ENCODE peak calls at places on chromosomes 4 and X, in four cellular contexts. H, W, M and K are unnamed samples.

GRCh38 chr4:36130641-36131040 is 113.7 kb downstream of the ARAP2 start:
- DNase-seq in W (no peak), M (no peak), H (no peak), K (no peak)

GRCh38 chrX:24426340-24426913 is 38.7 kb upstream of the PDK3 start:
- DNase-seq in W (no peak), M (no peak), H (no peak), K (no peak)

GRCh38 chr4:16225139-16225538 is 1.1 kb downstream of the TAPT1 start:
- DNase-seq in H (no peak), W (no peak), M (no peak), K (no peak)

GRCh38 chr4:182978152-182978827 is 61.1 kb upstream of the DCTD start:
- DNase-seq in M (no peak), H (no peak), W (no peak), K (no peak)

GRCh38 chrX:53018627-53019026 is 30.0 kb upstream of the GPR173 start:
- DNase-seq in W (no peak), H (no peak), M (no peak), K (no peak)

GRCh38 chr4:16259531-16260246 is 33.4 kb upstream of the TAPT1 start:
- DNase-seq in H (no peak), W (no peak), M (no peak), K (no peak)

GRCh38 chr4:53622739-53623151 is 31.5 kb upstream of the LNX1 start:
- DNase-seq in H (no peak), M (no peak), W (no peak), K (no peak)

GRCh38 chrX:118459494-118459893 is 36.1 kb upstream of the DOCK11 start:
- DNase-seq in M (no peak), H (no peak), W (peak; percentile 12), K (no peak)

GRCh38 chr4:121370729-121371325 is 10.0 kb downstream of the QRFPR start:
- DNase-seq in W (peak; percentile 12), M (no peak), H (no peak), K (peak; percentile 27)

GRCh38 chr4:10023806-10024205 is 2.5 kb upstream of the SLC2A9 start:
- DNase-seq in M (peak; percentile 58), H (no peak), W (no peak), K (no peak)

GRCh38 chrX:74603040-74603439 is 11.4 kb downstream of the RLIM start:
- DNase-seq in H (no peak), W (no peak), M (no peak), K (no peak)

GRCh38 chrX:97328853-97329252 is 445.1 kb downstream of the RPA4 start:
- DNase-seq in H (no peak), W (no peak), M (no peak), K (no peak)

GRCh38 chrX:120781416-120781815 is 94.2 kb downstream of the CT47B1 start:
- DNase-seq in H (no peak), M (no peak), W (no peak), K (no peak)

GRCh38 chrX:106898462-106898861 is 4.7 kb downstream of the RIPPLY1 start:
- DNase-seq in W (no peak), M (no peak), H (no peak), K (no peak)

GRCh38 chr4:9685692-9686091 is 95.7 kb upstream of the DRD5 start:
- DNase-seq in W (no peak), M (no peak), H (no peak), K (no peak)

DNA sequence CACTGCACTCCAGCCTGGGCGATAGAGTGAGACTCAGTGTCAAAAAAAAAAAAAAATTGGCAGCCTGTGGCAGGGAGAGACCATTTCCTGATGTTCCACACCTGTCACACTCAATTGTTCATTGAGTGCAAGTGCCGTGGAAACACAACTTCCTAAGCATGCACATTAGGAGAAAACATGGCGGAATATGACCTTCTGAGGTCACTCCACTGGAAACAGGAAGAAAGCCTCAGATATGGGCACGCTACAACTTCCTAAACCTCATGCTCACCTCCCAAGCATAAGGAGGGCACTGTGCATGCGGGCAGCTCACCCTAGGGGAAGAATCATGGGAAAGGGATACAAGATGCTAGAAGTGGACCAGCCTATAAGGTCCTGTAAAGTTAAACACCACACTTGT is 28.5 kb upstream of the CD99 start:
- DNase-seq in W (no peak), H (no peak), M (no peak), K (no peak)
- H3K27ac ChIP-seq in W (no peak overlapping the region), H (no peak overlapping the region), M (no peak overlapping the region), K (no peak overlapping the region)

DNA sequence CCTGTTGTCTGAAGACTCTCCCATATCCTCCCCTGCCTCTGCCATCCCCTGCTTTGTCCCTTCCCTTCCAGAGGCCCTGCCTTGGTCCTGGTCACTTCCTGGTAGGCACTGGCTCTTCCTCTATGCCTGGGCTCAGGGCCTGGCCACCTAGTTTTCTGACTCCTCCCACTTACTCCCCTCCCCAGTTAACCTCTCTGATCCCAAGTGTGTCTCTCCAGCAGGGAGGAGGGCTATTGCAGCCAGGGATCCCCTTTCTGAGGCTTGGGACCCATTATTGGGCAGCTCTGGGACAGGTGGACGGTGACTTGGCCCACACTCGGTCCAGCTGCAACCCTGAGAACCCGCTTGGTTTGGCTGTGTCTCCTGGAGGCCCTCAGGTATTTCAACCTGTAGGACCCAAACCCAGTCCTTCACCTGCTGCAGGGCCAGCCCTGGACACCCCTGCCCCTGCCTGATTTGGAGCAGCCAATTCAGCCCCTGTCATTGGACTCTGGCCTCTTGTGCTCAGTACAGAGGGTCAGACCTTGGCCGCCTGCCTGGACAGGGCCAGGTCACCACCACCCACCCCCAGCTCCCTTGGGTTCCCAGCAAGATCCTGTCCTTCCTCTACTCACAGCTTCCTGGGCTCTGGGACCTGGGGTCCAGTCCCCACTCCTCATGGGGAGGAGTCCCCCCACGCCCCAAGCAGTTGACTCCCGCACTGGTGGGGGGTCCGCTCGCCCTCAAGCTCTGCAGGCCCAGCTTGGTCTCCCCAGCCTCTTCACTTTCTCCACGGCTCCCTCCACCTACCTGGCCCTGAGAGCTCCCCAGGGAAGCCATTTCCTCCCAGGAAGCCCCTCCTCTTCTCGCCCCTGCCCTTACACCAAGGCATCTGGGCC is 1.1 kb upstream of the SH3BP2 start:
- DNase-seq in H (no peak), M (peak; percentile 64), W (no peak), K (peak; percentile 25)
- H3K4me1 ChIP-seq in H (peaks cover 54% of the 10 kb centered on the region), M (peaks cover 49% of the 10 kb centered on the region), W (peaks cover 42% of the 10 kb centered on the region), K (peaks cover 71% of the 10 kb centered on the region)

GRCh38 chr4:6763330-6763851 is 19.1 kb upstream of the KIAA0232 start:
- DNase-seq in H (no peak), W (no peak), M (no peak), K (no peak)
- TF ChIP-seq POLR2AphosphoS5 in H (peak; percentile 67), W (no peak), M (no peak), K (no peak)

DNA sequence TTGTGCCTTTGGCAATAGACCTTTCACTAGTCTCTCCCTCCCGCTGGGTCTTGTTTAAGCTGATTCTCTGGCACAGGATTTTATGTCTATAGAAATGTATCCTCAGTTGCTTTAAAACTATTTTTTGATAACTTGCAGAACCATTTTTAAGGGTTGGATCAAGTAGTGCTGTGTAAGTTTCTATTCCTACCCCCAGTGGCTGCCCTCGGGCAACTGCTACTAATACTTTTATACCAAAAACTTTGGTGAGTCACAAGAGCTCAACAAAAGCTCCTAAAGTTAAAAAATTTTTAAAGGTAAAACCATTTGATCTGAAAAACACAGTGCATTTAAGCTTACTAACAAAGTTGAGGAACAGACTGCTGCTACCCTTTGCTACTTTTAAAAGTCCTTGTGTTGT is 1460.6 kb upstream of the PCDH7 start:
- DNase-seq in M (no peak), H (no peak), W (no peak), K (no peak)
- H3K27ac ChIP-seq in M (no peak overlapping the region), H (no peak overlapping the region), W (no peak overlapping the region), K (no peak overlapping the region)

DNA sequence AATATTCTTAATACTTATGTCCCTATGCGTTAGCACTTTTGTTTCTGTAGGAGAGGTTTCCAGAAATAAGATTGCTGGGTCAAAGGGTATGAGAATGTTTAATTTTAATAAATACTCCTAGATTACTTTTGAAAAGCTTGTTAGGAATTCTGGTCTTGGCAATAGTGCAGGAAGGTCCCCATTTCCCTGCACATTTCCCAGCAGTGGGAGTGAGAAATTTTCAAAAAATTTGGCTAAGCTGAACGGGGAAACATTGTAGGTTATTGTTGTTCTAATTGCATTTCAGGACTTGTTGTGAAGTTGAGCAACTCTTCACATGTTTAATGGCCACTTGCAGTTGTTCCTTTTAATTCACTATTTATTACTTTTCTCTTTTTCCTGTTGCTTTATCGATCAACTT is 27.1 kb downstream of the IGFBP7 start:
- DNase-seq in H (no peak), M (no peak), W (no peak), K (no peak)
- H3K4me1 ChIP-seq in H (peaks cover 39% of the 10 kb centered on the region), M (peaks cover 63% of the 10 kb centered on the region), W (no peaks in the 10 kb centered on the region), K (no peaks in the 10 kb centered on the region)

GRCh38 chrX:45200741-45201234 is at the start of gene DIPK2B:
- DNase-seq in H (no peak), M (no peak), W (no peak), K (no peak)
- TF ChIP-seq POLR2AphosphoS5 in H (peak; percentile 21), M (no peak), W (no peak), K (no peak)

GRCh38 chr4:48126621-48127020 is 7.4 kb downstream of the TXK start:
- DNase-seq in H (no peak), W (no peak), M (no peak), K (no peak)

GRCh38 chr4:48127882-48128394 is 6.1 kb downstream of the TXK start:
- DNase-seq in M (no peak), W (peak; percentile 73), H (no peak), K (peak; percentile 57)

GRCh38 chr4:48129307-48130014 is 4.6 kb downstream of the TXK start:
- DNase-seq in H (no peak), W (no peak), M (no peak), K (no peak)

GRCh38 chr4:48124870-48125269 is 9.2 kb downstream of the TXK start:
- DNase-seq in W (no peak), H (no peak), M (no peak), K (no peak)

GRCh38 chr4:48127231-48127881 is 6.7 kb downstream of the TXK start:
- DNase-seq in M (no peak), H (no peak), W (no peak), K (no peak)
- H3K27ac ChIP-seq in M (no peak overlapping the region), H (no peak overlapping the region), W (no peak overlapping the region), K (no peak overlapping the region)

DNA sequence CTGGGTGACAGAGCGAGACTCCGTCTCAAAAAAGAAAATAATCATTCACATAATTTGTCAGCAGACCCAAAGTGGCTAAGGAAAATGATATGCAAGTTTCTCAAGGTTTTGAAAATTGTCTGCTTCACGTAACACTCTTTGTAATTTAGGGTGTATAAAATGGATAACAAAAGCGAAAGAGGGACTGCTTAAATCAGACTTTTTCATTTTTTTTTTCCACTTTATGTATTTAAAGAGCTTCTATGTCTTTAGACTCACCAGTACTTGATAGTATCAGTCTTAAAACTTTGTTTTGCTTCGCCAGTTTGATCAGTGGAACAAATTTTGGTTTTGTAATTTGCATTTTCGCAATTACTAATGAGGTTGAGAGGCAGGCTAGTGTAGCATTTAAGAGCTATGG is 34.6 kb downstream of the USP9X start:
- DNase-seq in W (no peak), H (no peak), M (no peak), K (no peak)
- H3K4me1 ChIP-seq in W (no peaks in the 10 kb centered on the region), H (peaks cover 23% of the 10 kb centered on the region), M (peaks cover 35% of the 10 kb centered on the region), K (peaks cover 75% of the 10 kb centered on the region)